ENCODE peak calls at places on chromosomes 6 and 20, in nine cellular contexts. M, E, D, L, Z, W, I, Y and S are unnamed samples.

GRCh38 chr6:108174371-108175175 is 8.8 kb downstream of the NR2E1 start:
- DNase-seq in I (peak), W (no peak), Y (no peak), L (no peak), D (peak), M (no peak), Z (no peak), E (no peak), S (no peak)

GRCh38 chr6:150905769-150906168 is 40.3 kb downstream of the MTHFD1L start:
- DNase-seq in W (no peak), I (no peak), Z (no peak), M (no peak), E (no peak), L (no peak), D (no peak), Y (no peak), S (no peak)

GRCh38 chr6:136180729-136181128 is 69.4 kb downstream of the MTFR2 start:
- DNase-seq in Y (no peak), D (no peak), M (no peak), L (no peak), I (no peak), W (no peak), E (no peak), Z (no peak), S (no peak)

GRCh38 chr6:89475634-89476033 is 42.7 kb downstream of the ANKRD6 start:
- DNase-seq in Y (no peak), Z (no peak), M (no peak), W (no peak), E (no peak), D (no peak), L (no peak), I (no peak), S (no peak)

GRCh38 chr6:170129691-170130171 is 161.1 kb downstream of the DLL1 start:
- DNase-seq in D (no peak), M (peak), Z (no peak), E (peak), W (no peak), I (no peak), L (no peak), Y (peak), S (no peak)

GRCh38 chr6:3013486-3013885 is 13.8 kb downstream of the NQO2 start:
- DNase-seq in W (peak), I (no peak), Z (no peak), E (peak), D (peak), L (peak), Y (no peak), M (no peak), S (no peak)

GRCh38 chr6:75402296-75402695 is 91.3 kb downstream of the FILIP1 start:
- DNase-seq in E (no peak), W (no peak), Y (no peak), L (peak), Z (no peak), M (no peak), I (no peak), D (peak), S (no peak)

GRCh38 chr6:47031656-47032055 is 10.5 kb downstream of the ADGRF1 start:
- DNase-seq in Z (no peak), I (no peak), M (no peak), L (no peak), E (no peak), D (no peak), W (no peak), Y (no peak), S (no peak)

GRCh38 chr20:8490076-8490830 is 358.2 kb downstream of the PLCB1 start:
- DNase-seq in L (no peak), I (no peak), Y (no peak), W (no peak), E (no peak), D (no peak), Z (no peak), M (no peak), S (no peak)

GRCh38 chr6:29633532-29633901 is 534 bp upstream of the GABBR1 start:
- DNase-seq in Z (no peak), E (no peak), W (no peak), L (no peak), M (peak), I (no peak), D (peak), Y (no peak), S (no peak)

GRCh38 chr20:53773792-53774371 is 180.2 kb upstream of the ZNF217 start:
- DNase-seq in L (peak), W (peak), I (no peak), D (peak), M (no peak), Y (no peak), E (no peak), Z (no peak), S (no peak)

GRCh38 chr6:5260111-5260620 is 584 bp downstream of the LYRM4 start:
- DNase-seq in L (peak), Z (peak), W (peak), D (peak), Y (peak), M (peak), I (peak), E (peak), S (peak)

GRCh38 chr6:36301781-36302180 is 31.9 kb downstream of the PNPLA1 start:
- DNase-seq in Y (no peak), L (no peak), M (peak), Z (no peak), D (no peak), E (no peak), I (no peak), W (no peak), S (no peak)